ENCODE peak calls at places on chromosomes 13 and 19, in nine cellular contexts. C is stimulated activated naive CD4-positive, alpha-beta T cell; I is epithelial cell of proximal tubule; H is COR-L47; V is activated naive CD8-positive, alpha-beta T cell treated with anti-CD3 and anti-CD28 coated beads for 36 hours; K is fibroblast of mammary gland; D is transverse colon; A is GM10248; N is aorta. M is an unnamed sample.

GRCh38 chr13:111911754-111912452 is 155.0 kb upstream of the SOX1 start:
- DNase-seq in I (no peak), H (no peak), V (no peak), N (no peak), C (no peak), A (no peak), K (no peak), D (no peak), M (no peak)

GRCh38 chr19:48123907-48124675 is 13.5 kb upstream of the PLA2G4C start:
- DNase-seq in H (peak; percentile 18), I (no peak), C (no peak), N (no peak), V (peak; percentile 45), A (peak; percentile 62), K (peak; percentile 90), D (no peak), M (no peak)

GRCh38 chr19:38277969-38278680 is 13.8 kb downstream of the SPINT2 start:
- DNase-seq in A (no peak), H (no peak), D (no peak), V (no peak), I (no peak), K (peak; percentile 21), C (no peak), N (peak; percentile 92), M (no peak)

GRCh38 chr13:109783447-109783814 is 3.0 kb downstream of the IRS2 start:
- DNase-seq in C (no peak), K (no peak), V (no peak), D (no peak), H (no peak), A (no peak), N (no peak), I (no peak), M (no peak)

GRCh38 chr13:23672616-23673015 is 102.4 kb downstream of the TNFRSF19 start:
- DNase-seq in H (no peak), N (no peak), A (no peak), K (no peak), V (no peak), I (no peak), C (no peak), D (no peak), M (no peak)

GRCh38 chr13:43783820-43784219 is 3.0 kb downstream of the ENOX1 start:
- DNase-seq in N (no peak), D (no peak), K (peak; percentile 75), I (no peak), V (no peak), C (no peak), H (peak; percentile 84), A (no peak), M (peak; percentile 78)

GRCh38 chr13:27442071-27442647 is 8.2 kb downstream of the MTIF3 start:
- DNase-seq in V (peak; percentile 12), A (no peak), C (peak; percentile 6), H (no peak), N (no peak), K (no peak), D (peak; percentile 58), I (no peak), M (no peak)

GRCh38 chr13:42277618-42278276 is 5.8 kb downstream of the AKAP11 start:
- DNase-seq in V (no peak), K (peak; percentile 45), C (no peak), D (no peak), I (no peak), A (no peak), N (no peak), H (no peak), M (no peak)

GRCh38 chr13:83943530-83944279 is 61.4 kb upstream of the SLITRK1 start:
- DNase-seq in H (peak; percentile 2), N (no peak), I (no peak), K (no peak), A (no peak), V (no peak), C (no peak), D (no peak), M (no peak)

GRCh38 chr19:30225615-30226463 is 146.3 kb upstream of the ZNF536 start:
- DNase-seq in I (no peak), N (no peak), H (no peak), C (no peak), V (no peak), K (no peak), A (no peak), D (no peak), M (no peak)

GRCh38 chr13:100075700-100076587 is 12.9 kb upstream of the PCCA start:
- DNase-seq in K (peak; percentile 76), D (no peak), A (no peak), V (no peak), N (no peak), I (no peak), C (no peak), H (no peak), M (no peak)

GRCh38 chr19:343941-344624 is 513 bp downstream of the MIER2 start:
- DNase-seq in I (no peak), K (no peak), V (peak; percentile 20), D (no peak), N (peak; percentile 79), C (no peak), A (peak; percentile 45), H (no peak), M (no peak)

GRCh38 chr13:23637813-23638212 is 67.6 kb downstream of the TNFRSF19 start:
- DNase-seq in H (peak; percentile 40), I (no peak), K (no peak), C (no peak), D (no peak), N (no peak), A (no peak), V (no peak), M (no peak)

GRCh38 chr13:106121173-106121754 is 414.2 kb downstream of the EFNB2 start:
- DNase-seq in C (no peak), H (no peak), D (no peak), V (no peak), I (no peak), K (no peak), A (no peak), N (no peak), M (no peak)

GRCh38 chr13:38566526-38566925 is 120.4 kb upstream of the FREM2 start:
- DNase-seq in I (no peak), K (no peak), V (no peak), D (no peak), A (no peak), C (no peak), N (no peak), H (peak; percentile 88), M (peak; percentile 94)

GRCh38 chr19:13872695-13873389 is 4.1 kb upstream of the NANOS3 start:
- DNase-seq in H (no peak), A (peak; percentile 65), D (no peak), V (peak; percentile 57), N (no peak), K (no peak), I (no peak), C (no peak), M (no peak)

GRCh38 chr19:18340237-18340989 is at the start of gene PGPEP1:
- DNase-seq in I (no peak), K (peak; percentile 35), D (peak; percentile 83), V (peak; percentile 77), H (peak; percentile 41), C (peak; percentile 18), A (peak; percentile 91), N (peak; percentile 90), M (no peak)

GRCh38 chr19:6047256-6047655 is 63.0 kb downstream of the RFX2 start:
- DNase-seq in C (no peak), H (no peak), A (no peak), N (no peak), D (no peak), I (no peak), K (no peak), V (no peak), M (no peak)

GRCh38 chr19:35549174-35549788 is 3.9 kb downstream of the TMEM147 start:
- DNase-seq in A (peak; percentile 81), K (peak; percentile 69), N (no peak), C (peak; percentile 37), H (peak; percentile 61), I (no peak), D (peak; percentile 56), V (peak; percentile 43), M (peak; percentile 73)

GRCh38 chr13:100269837-100270236 is 180.9 kb downstream of the PCCA start:
- DNase-seq in H (no peak), I (no peak), A (no peak), K (peak; percentile 86), N (peak; percentile 82), C (no peak), V (no peak), D (peak; percentile 49), M (no peak)

GRCh38 chr19:34041922-34042521 is 130.3 kb upstream of the LSM14A start:
- DNase-seq in K (peak; percentile 47), V (peak; percentile 68), D (peak; percentile 63), C (peak; percentile 41), N (peak; percentile 88), H (no peak), I (no peak), A (peak; percentile 62), M (peak; percentile 11)